ENCODE peak calls at places on chromosome 6, in five cellular contexts. L, M, B, H and K are unnamed samples. For H3K4me1 and H3K36me3, the result is how much of the 10 kb centered on the place peaks cover.

GRCh38 chr6:167684276-167685104 is 142.2 kb upstream of the AFDN start:
- DNase-seq in L (peak), M (no peak), B (no peak), H (no peak), K (no peak)

GRCh38 chr6:2938632-2939083 is 32.7 kb downstream of the SERPINB6 start:
- DNase-seq in L (peak), M (no peak), B (peak), H (no peak), K (peak)

GRCh38 chr6:1703923-1704322 is 94.2 kb downstream of the FOXC1 start:
- DNase-seq in L (no peak), M (no peak), B (no peak), H (no peak), K (no peak)

GRCh38 chr6:123802697-123803455 is 789 bp upstream of the NKAIN2 start:
- DNase-seq in L (peak), M (peak), B (peak), H (peak), K (peak)

GRCh38 chr6:139380611-139381010 is 6.2 kb upstream of the CITED2 start:
- DNase-seq in L (no peak), M (no peak), B (no peak), H (no peak), K (no peak)

GRCh38 chr6:109304284-109305015 is 77.8 kb downstream of the CD164 start:
- DNase-seq in L (no peak), M (peak), B (no peak), H (no peak), K (no peak)

GRCh38 chr6:85484941-85485340 is 35.1 kb downstream of the NT5E start:
- DNase-seq in L (no peak), M (no peak), B (no peak), H (no peak), K (no peak)

GRCh38 chr6:126905917-126906316 is 212.6 kb upstream of the RSPO3 start:
- DNase-seq in L (no peak), M (peak), B (no peak), H (no peak), K (no peak)

GRCh38 chr6:4351857-4352669 is 216.7 kb upstream of the ECI2 start:
- DNase-seq in L (peak), M (peak), B (peak), H (no peak), K (peak)

GRCh38 chr6:148658701-148659100 is 88.1 kb upstream of the UST start:
- DNase-seq in L (no peak), M (no peak), B (no peak), H (no peak), K (no peak)

GRCh38 chr6:168045706-168046620 is 33.0 kb downstream of the FRMD1 start:
- DNase-seq in L (no peak), M (peak), B (no peak), H (no peak), K (no peak)

GRCh38 chr6:133827766-133828165 is 61.1 kb upstream of the TCF21 start:
- DNase-seq in L (no peak), M (no peak), B (no peak), H (no peak), K (no peak)

GRCh38 chr6:79079425-79080130 is 1.5 kb upstream of the PHIP start:
- DNase-seq in L (no peak), M (peak), B (no peak), H (no peak), K (no peak)

GRCh38 chr6:145745861-145746260 is 10.5 kb upstream of the EPM2A start:
- DNase-seq in L (no peak), M (no peak), B (no peak), H (no peak), K (no peak)

GRCh38 chr6:149864578-149865535 is 698 bp upstream of the LRP11 start:
- DNase-seq in L (peak), M (peak), B (no peak), H (peak), K (no peak)

GRCh38 chr6:98816799-98817198 is 17.6 kb upstream of the POU3F2 start:
- DNase-seq in L (no peak), M (no peak), B (no peak), H (no peak), K (no peak)

GRCh38 chr6:170152989-170153388 is 137.9 kb downstream of the DLL1 start:
- DNase-seq in L (peak), M (peak), B (peak), H (no peak), K (no peak)

GRCh38 chr6:147699637-147700036 is 191.1 kb downstream of the SAMD5 start:
- DNase-seq in L (no peak), M (peak), B (peak), H (no peak), K (no peak)

GRCh38 chr6:36928547-36928918 is 26.0 kb upstream of the PI16 start:
- DNase-seq in L (no peak), M (no peak), B (no peak), H (no peak), K (no peak)

GRCh38 chr6:30087876-30088275 is 12.3 kb upstream of the RNF39 start:
- DNase-seq in L (no peak), M (no peak), B (no peak), H (no peak), K (no peak)

GRCh38 chr6:4844108-4844507 is 67.9 kb downstream of the CDYL start:
- DNase-seq in L (no peak), M (no peak), B (no peak), H (no peak), K (no peak)

GRCh38 chr6:147651249-147652063 is 143.0 kb downstream of the SAMD5 start:
- DNase-seq in L (no peak), M (peak), B (no peak), H (no peak), K (no peak)

GRCh38 chr6:83467620-83468036 is 36.8 kb upstream of the ME1 start:
- DNase-seq in L (no peak), M (no peak), B (no peak), H (no peak), K (peak)

GRCh38 chr6:139239137-139239536 is 52.7 kb downstream of the TXLNB start:
- DNase-seq in L (no peak), M (peak), B (no peak), H (no peak), K (no peak)

DNA sequence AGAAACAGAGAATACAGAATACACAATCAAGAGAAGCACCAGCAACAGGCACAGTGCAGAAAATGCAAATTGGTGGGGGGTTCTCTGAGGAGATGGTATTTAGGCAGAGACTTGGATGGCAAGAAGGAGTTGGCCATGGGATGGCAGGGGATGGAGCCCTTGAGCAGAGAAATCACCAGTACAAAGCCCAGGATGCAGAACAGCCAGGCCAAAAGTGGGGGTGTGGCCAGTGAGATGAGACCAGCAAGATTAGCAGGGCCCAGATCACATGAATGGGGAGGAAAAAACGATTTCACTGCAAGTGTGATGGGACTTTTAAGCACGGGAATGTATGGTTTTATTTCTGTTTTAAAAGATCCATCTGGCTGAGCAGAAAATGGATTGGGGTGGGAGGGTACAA is 63.4 kb downstream of the TRAM2 start:
- DNase-seq in L (no peak), M (no peak), B (no peak), H (no peak), K (no peak)
- H3K4me1 ChIP-seq in L (under half), M (under half), B (under half), H (under half), K (half or more)

DNA sequence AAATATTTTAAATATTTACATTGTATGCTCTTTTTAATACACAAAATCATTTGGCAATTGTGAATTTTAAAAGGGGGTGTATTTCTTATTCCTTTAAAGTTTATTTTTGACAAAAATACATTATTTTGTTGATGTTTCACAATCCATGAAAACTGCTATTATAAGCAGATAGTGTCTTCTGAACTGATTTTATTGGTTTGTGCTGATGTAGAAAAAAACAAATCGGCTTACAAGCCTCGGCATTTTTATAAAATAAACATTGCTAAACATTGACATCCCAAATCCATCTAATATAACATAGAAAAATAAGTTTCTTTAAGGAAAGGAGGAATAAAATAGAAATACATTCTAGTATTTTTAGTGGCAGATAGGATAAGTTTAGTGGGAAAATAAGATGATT is 634.7 kb downstream of the GRIK2 start:
- DNase-seq in L (no peak), M (no peak), B (no peak), H (no peak), K (no peak)
- H3K36me3 ChIP-seq in L (under half), M (under half), B (under half), H (under half), K (under half)

GRCh38 chr6:163489584-163489983 is 75.1 kb downstream of the QKI start:
- DNase-seq in L (no peak), M (no peak), B (no peak), H (no peak), K (no peak)
- H3K4me1 ChIP-seq in L (half or more), M (half or more), B (under half), H (under half), K (under half)

DNA sequence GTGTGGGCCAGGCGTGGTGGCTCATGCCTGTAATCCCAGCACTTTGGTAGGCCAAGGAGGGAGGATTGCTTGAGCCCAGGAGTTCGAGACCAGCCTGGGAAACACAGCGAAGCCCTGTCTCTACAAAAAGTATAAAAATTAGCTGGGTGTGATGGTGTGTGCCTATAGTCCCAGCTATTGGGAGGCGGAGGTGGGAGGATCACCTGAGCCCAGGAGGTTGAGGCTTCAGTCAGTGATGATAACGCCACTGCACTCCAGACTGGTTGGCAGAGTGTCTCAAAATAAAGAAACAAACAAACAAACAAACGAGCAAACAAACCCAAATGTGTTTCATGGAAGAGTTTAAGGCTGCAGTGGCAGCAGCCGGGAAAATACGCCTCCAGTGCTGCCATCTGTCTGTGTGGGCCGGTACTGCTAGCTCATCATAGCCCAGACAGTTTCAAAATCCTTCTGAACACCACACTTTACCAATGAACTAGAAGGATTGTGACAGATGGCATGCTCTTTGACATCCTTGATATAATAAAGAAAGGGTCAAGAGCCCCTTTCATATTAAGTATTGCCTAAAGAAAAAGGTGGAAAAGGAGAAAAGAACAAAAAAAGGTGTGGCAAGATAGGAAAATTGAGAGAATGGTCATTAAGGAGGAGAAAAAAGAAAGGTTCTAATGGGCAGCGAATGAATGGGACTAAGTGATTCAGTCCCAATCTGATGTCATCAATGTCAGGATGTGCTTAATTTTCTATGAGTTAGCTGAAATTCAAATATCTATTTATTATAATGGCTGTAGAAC is 298.6 kb downstream of the SYNE1 start:
- DNase-seq in L (peak), M (peak), B (no peak), H (peak), K (no peak)
- H3K36me3 ChIP-seq in L (half or more), M (under half), B (under half), H (under half), K (half or more)

GRCh38 chr6:157760589-157761330 is 62.3 kb upstream of the SNX9 start:
- DNase-seq in L (no peak), M (peak), B (no peak), H (no peak), K (no peak)
- H3K4me1 ChIP-seq in L (half or more), M (under half), B (under half), H (half or more), K (under half)

DNA sequence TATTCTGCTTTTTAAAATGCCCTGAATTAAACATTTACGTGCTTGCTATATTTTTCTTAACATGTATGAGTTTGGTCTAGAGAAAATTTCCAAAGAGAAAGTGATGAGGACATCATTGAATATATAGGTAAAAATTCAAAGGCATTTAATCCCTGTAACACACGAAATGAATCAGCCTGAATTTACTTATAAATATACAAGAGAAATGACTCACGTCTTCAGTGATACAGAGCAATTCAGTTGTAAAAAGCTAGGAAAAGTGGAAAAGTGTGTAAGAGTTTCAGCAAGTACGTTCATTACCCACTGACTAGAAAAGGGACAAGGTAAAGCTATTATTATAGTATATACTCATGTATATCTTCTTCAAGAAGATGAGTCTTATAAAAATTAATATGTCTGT is 124.8 kb downstream of the HIVEP1 start:
- DNase-seq in L (no peak), M (no peak), B (no peak), H (no peak), K (no peak)
- H3K36me3 ChIP-seq in L (under half), M (under half), B (under half), H (under half), K (under half)

GRCh38 chr6:41642960-41643898 is 5.0 kb downstream of the MDFI start:
- DNase-seq in L (no peak), M (no peak), B (no peak), H (no peak), K (no peak)

GRCh38 chr6:41644297-41644879 is 6.1 kb downstream of the MDFI start:
- DNase-seq in L (no peak), M (no peak), B (no peak), H (no peak), K (no peak)

GRCh38 chr6:41646026-41646795 is 7.9 kb downstream of the MDFI start:
- DNase-seq in L (no peak), M (no peak), B (no peak), H (no peak), K (no peak)

GRCh38 chr6:41643899-41644269 is 5.6 kb downstream of the MDFI start:
- DNase-seq in L (no peak), M (no peak), B (no peak), H (no peak), K (no peak)

DNA sequence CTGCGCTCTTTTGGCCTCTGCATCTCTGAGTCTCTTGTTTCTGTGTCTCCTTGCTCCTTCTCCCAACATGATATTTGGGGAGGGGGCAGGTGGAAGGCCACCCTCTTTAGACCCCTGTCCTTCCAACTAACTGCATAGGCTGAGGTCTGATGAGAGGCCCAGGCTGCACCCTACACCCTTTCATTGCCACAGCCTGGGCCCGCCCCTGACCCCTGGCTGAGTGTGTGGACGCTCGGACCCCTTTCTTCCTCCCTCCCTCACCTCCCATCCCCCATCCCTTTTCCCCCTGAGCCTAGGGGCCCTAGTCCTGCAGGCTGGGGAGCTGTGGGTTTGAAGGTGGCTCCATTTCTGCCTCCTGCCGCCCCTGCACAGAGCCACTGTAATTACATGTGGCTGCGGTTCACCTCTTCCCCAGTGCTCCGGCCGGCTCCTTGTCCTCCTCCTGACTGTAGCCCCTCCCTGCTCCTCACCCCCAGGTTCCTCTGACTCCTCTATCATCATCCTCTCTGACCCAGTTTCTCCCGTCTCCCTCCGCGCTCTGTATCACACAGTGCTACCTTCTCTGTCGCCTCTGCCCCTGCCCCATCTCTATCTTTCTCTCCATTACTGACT is 6.8 kb downstream of the MDFI start:
- DNase-seq in L (no peak), M (no peak), B (no peak), H (no peak), K (no peak)
- H3K4me1 ChIP-seq in L (under half), M (under half), B (under half), H (under half), K (under half)

DNA sequence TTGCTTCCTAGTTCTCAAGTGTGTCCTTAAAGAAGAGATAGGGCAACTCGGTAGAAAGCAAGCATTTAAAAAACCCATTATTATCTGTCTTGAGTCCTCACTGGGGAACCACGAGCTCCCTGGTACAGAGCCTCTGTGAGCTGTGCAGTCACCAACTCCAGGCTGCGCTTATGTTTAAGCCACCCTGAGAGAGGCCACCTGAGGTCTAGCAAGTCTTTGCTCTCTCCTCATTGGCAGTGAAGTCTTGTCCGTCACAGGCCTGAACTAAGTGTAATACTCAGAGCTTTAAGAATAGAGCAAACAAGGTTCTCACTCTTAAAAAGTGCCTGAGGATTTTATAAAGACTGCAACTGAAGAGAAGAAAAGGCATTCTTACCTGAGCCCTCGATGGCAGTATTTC is 3.9 kb upstream of the CLDN20 start:
- DNase-seq in L (no peak), M (no peak), B (no peak), H (no peak), K (no peak)
- H3K36me3 ChIP-seq in L (half or more), M (under half), B (under half), H (under half), K (under half)

DNA sequence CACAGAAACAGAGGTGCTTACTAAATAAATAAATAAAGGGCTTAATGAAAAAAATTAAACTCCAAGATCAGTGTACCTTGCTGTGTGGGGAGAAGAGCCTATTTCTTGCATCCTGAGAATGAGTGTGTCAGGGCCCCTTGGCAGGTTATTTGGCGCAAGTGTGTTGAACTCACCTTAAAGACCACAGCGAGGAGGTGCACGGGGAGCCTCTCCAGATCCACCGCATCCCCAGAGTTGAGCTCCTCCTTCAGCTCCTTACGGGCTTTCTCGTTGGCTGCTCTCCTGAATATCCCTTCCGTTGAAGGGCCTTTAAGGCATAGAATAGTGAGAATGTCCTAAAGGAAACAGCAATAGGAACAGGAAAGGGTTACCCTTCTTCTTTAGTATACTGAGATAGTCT is 3.6 kb downstream of the TAGAP start:
- DNase-seq in L (no peak), M (no peak), B (no peak), H (no peak), K (no peak)
- H3K4me1 ChIP-seq in L (under half), M (under half), B (under half), H (half or more), K (under half)

GRCh38 chr6:44432726-44433125 is 45.2 kb downstream of the CDC5L start:
- DNase-seq in L (no peak), M (no peak), B (no peak), H (no peak), K (no peak)
- H3K36me3 ChIP-seq in L (under half), M (under half), B (under half), H (under half), K (under half)